ENCODE peak calls at places on chromosomes 5 and 9, in four cellular contexts. D, S, I and N are unnamed samples.

GRCh38 chr5:143653256-143653655 is 158.7 kb upstream of the HMHB1 start:
- DNase-seq in D (no peak), S (no peak), I (no peak), N (no peak)

GRCh38 chr5:107936532-107936931 is 265.8 kb upstream of the EFNA5 start:
- DNase-seq in D (no peak), S (no peak), I (no peak), N (no peak)

GRCh38 chr9:129348890-129349570 is 171.0 kb upstream of the IER5L start:
- DNase-seq in D (no peak), S (no peak), I (no peak), N (no peak)

GRCh38 chr5:174547814-174548213 is 176.6 kb upstream of the MSX2 start:
- DNase-seq in D (no peak), S (no peak), I (no peak), N (no peak)

GRCh38 chr5:153629027-153629426 is 138.6 kb downstream of the GRIA1 start:
- DNase-seq in D (no peak), S (peak), I (peak), N (peak)

GRCh38 chr9:137318976-137319375 is 16.9 kb upstream of the NRARP start:
- DNase-seq in D (no peak), S (peak), I (no peak), N (no peak)

GRCh38 chr9:131608469-131609115 is 63.3 kb downstream of the PRRT1B start:
- DNase-seq in D (no peak), S (no peak), I (peak), N (no peak)

GRCh38 chr5:58683567-58683966 is 100.7 kb downstream of the RAB3C start:
- DNase-seq in D (no peak), S (no peak), I (no peak), N (no peak)

GRCh38 chr5:176680226-176680563 is 32.9 kb downstream of the TSPAN17 start:
- DNase-seq in D (no peak), S (no peak), I (no peak), N (no peak)

GRCh38 chr9:90007516-90008430 is 403.0 kb downstream of the GADD45G start:
- DNase-seq in D (no peak), S (no peak), I (no peak), N (no peak)

GRCh38 chr5:177382423-177383029 is 1.7 kb upstream of the SLC34A1 start:
- DNase-seq in D (no peak), S (no peak), I (no peak), N (no peak)

GRCh38 chr5:95283761-95284511 is 958 bp downstream of the MCTP1 start:
- DNase-seq in D (no peak), S (no peak), I (no peak), N (peak)

GRCh38 chr9:130897848-130898551 is 1.4 kb upstream of the QRFP start:
- DNase-seq in D (no peak), S (no peak), I (no peak), N (no peak)

GRCh38 chr9:35000535-35001284 is 11.2 kb downstream of the DNAJB5 start:
- DNase-seq in D (no peak), S (no peak), I (no peak), N (peak)

GRCh38 chr5:75509956-75510355 is 1.5 kb downstream of the CERT1 start:
- DNase-seq in D (no peak), S (peak), I (no peak), N (peak)

GRCh38 chr9:35516481-35516880 is 26.6 kb downstream of the RUSC2 start:
- DNase-seq in D (no peak), S (no peak), I (no peak), N (no peak)

GRCh38 chr5:23450187-23450586 is 57.2 kb upstream of the PRDM9 start:
- DNase-seq in D (no peak), S (peak), I (no peak), N (no peak)

GRCh38 chr5:175847503-175847902 is 23.9 kb upstream of the CPLX2 start:
- DNase-seq in D (no peak), S (peak), I (no peak), N (no peak)

GRCh38 chr9:136960212-136960937 is 8.3 kb downstream of the LCN12 start:
- DNase-seq in D (no peak), S (no peak), I (no peak), N (no peak)